ENCODE peak calls at places on chromosomes 4 and X, in six cellular contexts. Y, K, V, L, D and M are unnamed samples.

GRCh38 chr4:15515106-15515505 is 45.4 kb downstream of the CC2D2A start:
- DNase-seq in Y (no peak), K (no peak), V (no peak), L (no peak), D (no peak), M (no peak)

GRCh38 chr4:106444557-106444956 is 76.0 kb upstream of the GIMD1 start:
- DNase-seq in Y (no peak), K (no peak), V (peak), L (no peak), D (peak), M (no peak)

GRCh38 chr4:118285931-118286330 is 66.9 kb downstream of the PRSS12 start:
- DNase-seq in Y (no peak), K (no peak), V (no peak), L (no peak), D (no peak), M (no peak)

GRCh38 chr4:180618396-180618795 is 1624.8 kb upstream of the TENM3 start:
- DNase-seq in Y (no peak), K (no peak), V (no peak), L (no peak), D (no peak), M (no peak)

GRCh38 chr4:128527356-128527755 is 239.7 kb upstream of the PGRMC2 start:
- DNase-seq in Y (no peak), K (no peak), V (no peak), L (no peak), D (no peak), M (no peak)

GRCh38 chr4:24321151-24321550 is 263.2 kb downstream of the DHX15 start:
- DNase-seq in Y (no peak), K (no peak), V (no peak), L (no peak), D (peak), M (no peak)

GRCh38 chrX:102042706-102043325 is 82.7 kb upstream of the TCEAL2 start:
- DNase-seq in Y (no peak), K (no peak), V (no peak), L (peak), D (no peak), M (no peak)

GRCh38 chr4:9765091-9765490 is 16.3 kb upstream of the DRD5 start:
- DNase-seq in Y (peak), K (no peak), V (no peak), L (no peak), D (no peak), M (no peak)

GRCh38 chrX:150225756-150226155 is 137.4 kb upstream of the MAMLD1 start:
- DNase-seq in Y (no peak), K (no peak), V (no peak), L (no peak), D (no peak), M (no peak)

GRCh38 chrX:56796641-56797395 is 67.8 kb downstream of the NBDY start:
- DNase-seq in Y (no peak), K (no peak), V (no peak), L (peak), D (no peak), M (peak)

GRCh38 chr4:138199568-138200235 is 42.4 kb downstream of the SLC7A11 start:
- DNase-seq in Y (peak), K (no peak), V (no peak), L (no peak), D (no peak), M (no peak)

GRCh38 chrX:123291623-123292022 is 107.5 kb downstream of the GRIA3 start:
- DNase-seq in Y (no peak), K (no peak), V (no peak), L (no peak), D (no peak), M (no peak)

GRCh38 chr4:62210521-62210920 is 1010.4 kb downstream of the ADGRL3 start:
- DNase-seq in Y (no peak), K (no peak), V (no peak), L (no peak), D (no peak), M (no peak)

GRCh38 chrX:106999002-106999975 is 723 bp downstream of the MORC4 start:
- DNase-seq in Y (peak), K (no peak), V (peak), L (no peak), D (peak), M (no peak)

GRCh38 chrX:40755291-40756249 is 20.2 kb upstream of the MED14 start:
- DNase-seq in Y (no peak), K (no peak), V (no peak), L (peak), D (no peak), M (peak)

GRCh38 chrX:154096140-154097002 is 1.1 kb downstream of the MECP2 start:
- DNase-seq in Y (peak), K (no peak), V (no peak), L (no peak), D (peak), M (no peak)

GRCh38 chr4:26279446-26279845 is 41.4 kb upstream of the RBPJ start:
- DNase-seq in Y (no peak), K (no peak), V (no peak), L (no peak), D (no peak), M (no peak)

GRCh38 chr4:38069271-38069760 is 109.1 kb downstream of the PTTG2 start:
- DNase-seq in Y (no peak), K (no peak), V (no peak), L (no peak), D (peak), M (no peak)

GRCh38 chr4:37073226-37073840 is 171.2 kb upstream of the NWD2 start:
- DNase-seq in Y (no peak), K (peak), V (no peak), L (no peak), D (no peak), M (no peak)